ENCODE peak calls at places on chromosomes 13 and 19, in seven cellular contexts. One of them, this sample, is unnamed.

GRCh38 chr13:83499286-83499685 is 383.0 kb downstream of the SLITRK1 start:
- DNase-seq in IMR-90: peak; percentile 14
- DNase-seq in D721Med: no peak
- DNase-seq in breast epithelium: no peak
- DNase-seq in WTC11: no peak
- DNase-seq in ovary: no peak
- DNase-seq in HFF-Myc: no peak
- DNase-seq in this sample: no peak

GRCh38 chr13:24668955-24669354 is 11.3 kb upstream of the ATP12A start:
- DNase-seq in breast epithelium: no peak
- DNase-seq in IMR-90: no peak
- DNase-seq in HFF-Myc: no peak
- DNase-seq in WTC11: no peak
- DNase-seq in D721Med: no peak
- DNase-seq in ovary: no peak
- DNase-seq in this sample: peak; percentile 20

GRCh38 chr13:88000787-88001186 is 329.6 kb downstream of the SLITRK5 start:
- DNase-seq in ovary: no peak
- DNase-seq in D721Med: no peak
- DNase-seq in HFF-Myc: no peak
- DNase-seq in breast epithelium: no peak
- DNase-seq in IMR-90: no peak
- DNase-seq in WTC11: no peak
- DNase-seq in this sample: no peak

GRCh38 chr19:41476583-41476982 is 33.6 kb downstream of the ERICH4 start:
- DNase-seq in HFF-Myc: no peak
- DNase-seq in WTC11: no peak
- DNase-seq in ovary: no peak
- DNase-seq in D721Med: no peak
- DNase-seq in IMR-90: no peak
- DNase-seq in breast epithelium: no peak
- DNase-seq in this sample: no peak

GRCh38 chr13:50069255-50069654 is 54.0 kb downstream of the KCNRG start:
- DNase-seq in ovary: no peak
- DNase-seq in WTC11: no peak
- DNase-seq in HFF-Myc: no peak
- DNase-seq in IMR-90: peak; percentile 52
- DNase-seq in D721Med: no peak
- DNase-seq in breast epithelium: no peak
- DNase-seq in this sample: no peak

GRCh38 chr19:32889137-32889934 is 19.8 kb upstream of the SLC7A9 start:
- DNase-seq in ovary: no peak
- DNase-seq in D721Med: no peak
- DNase-seq in WTC11: no peak
- DNase-seq in breast epithelium: no peak
- DNase-seq in HFF-Myc: no peak
- DNase-seq in IMR-90: no peak
- DNase-seq in this sample: no peak

GRCh38 chr13:49026851-49027250 is 51.1 kb downstream of the FNDC3A start:
- DNase-seq in D721Med: no peak
- DNase-seq in WTC11: no peak
- DNase-seq in IMR-90: peak; percentile 48
- DNase-seq in HFF-Myc: no peak
- DNase-seq in ovary: no peak
- DNase-seq in breast epithelium: no peak
- DNase-seq in this sample: no peak

GRCh38 chr13:98955336-98955735 is 22.5 kb downstream of the DOCK9 start:
- DNase-seq in IMR-90: no peak
- DNase-seq in ovary: no peak
- DNase-seq in HFF-Myc: no peak
- DNase-seq in breast epithelium: no peak
- DNase-seq in WTC11: no peak
- DNase-seq in D721Med: no peak
- DNase-seq in this sample: no peak

GRCh38 chr19:38852231-38853044 is 2.7 kb upstream of the HNRNPL start:
- DNase-seq in D721Med: no peak
- DNase-seq in IMR-90: peak; percentile 79
- DNase-seq in ovary: peak; percentile 83
- DNase-seq in HFF-Myc: no peak
- DNase-seq in breast epithelium: peak; percentile 60
- DNase-seq in WTC11: peak; percentile 67
- DNase-seq in this sample: peak; percentile 83

GRCh38 chr13:52743569-52743968 is 3.9 kb upstream of the CNMD start:
- DNase-seq in IMR-90: no peak
- DNase-seq in HFF-Myc: no peak
- DNase-seq in D721Med: no peak
- DNase-seq in WTC11: no peak
- DNase-seq in breast epithelium: no peak
- DNase-seq in ovary: no peak
- DNase-seq in this sample: no peak

GRCh38 chr19:13082192-13083007 is 20.3 kb downstream of the LYL1 start:
- DNase-seq in HFF-Myc: no peak
- DNase-seq in IMR-90: peak; percentile 62
- DNase-seq in D721Med: peak; percentile 76
- DNase-seq in WTC11: peak; percentile 60
- DNase-seq in ovary: no peak
- DNase-seq in breast epithelium: no peak
- DNase-seq in this sample: peak; percentile 79
- TF ChIP-seq CTCF in HFF-Myc: peak; percentile 37
- TF ChIP-seq CTCF in IMR-90: peak; percentile 53
- TF ChIP-seq CTCF in D721Med: peak; percentile 4
- TF ChIP-seq CTCF in WTC11: no peak
- TF ChIP-seq CTCF in ovary: no peak
- TF ChIP-seq CTCF in breast epithelium: peak; percentile 10
- TF ChIP-seq CTCF in this sample: peak; percentile 20

GRCh38 chr13:102484329-102484728 is 82.5 kb upstream of the FGF14 start:
- DNase-seq in WTC11: no peak
- DNase-seq in HFF-Myc: no peak
- DNase-seq in ovary: no peak
- DNase-seq in breast epithelium: no peak
- DNase-seq in D721Med: no peak
- DNase-seq in IMR-90: peak; percentile 4
- DNase-seq in this sample: no peak
- TF ChIP-seq CTCF in WTC11: no peak
- TF ChIP-seq CTCF in HFF-Myc: no peak
- TF ChIP-seq CTCF in ovary: no peak
- TF ChIP-seq CTCF in breast epithelium: no peak
- TF ChIP-seq CTCF in D721Med: no peak
- TF ChIP-seq CTCF in IMR-90: no peak
- TF ChIP-seq CTCF in this sample: no peak

GRCh38 chr13:69935043-69935442 is 172.6 kb upstream of the ATXN8OS start:
- DNase-seq in IMR-90: no peak
- DNase-seq in WTC11: no peak
- DNase-seq in D721Med: no peak
- DNase-seq in ovary: no peak
- DNase-seq in HFF-Myc: no peak
- DNase-seq in breast epithelium: no peak
- DNase-seq in this sample: no peak
- TF ChIP-seq CTCF in IMR-90: no peak
- TF ChIP-seq CTCF in WTC11: peak; percentile 7
- TF ChIP-seq CTCF in D721Med: peak; percentile 54
- TF ChIP-seq CTCF in ovary: no peak
- TF ChIP-seq CTCF in HFF-Myc: no peak
- TF ChIP-seq CTCF in breast epithelium: no peak
- TF ChIP-seq CTCF in this sample: peak; percentile 39

DNA sequence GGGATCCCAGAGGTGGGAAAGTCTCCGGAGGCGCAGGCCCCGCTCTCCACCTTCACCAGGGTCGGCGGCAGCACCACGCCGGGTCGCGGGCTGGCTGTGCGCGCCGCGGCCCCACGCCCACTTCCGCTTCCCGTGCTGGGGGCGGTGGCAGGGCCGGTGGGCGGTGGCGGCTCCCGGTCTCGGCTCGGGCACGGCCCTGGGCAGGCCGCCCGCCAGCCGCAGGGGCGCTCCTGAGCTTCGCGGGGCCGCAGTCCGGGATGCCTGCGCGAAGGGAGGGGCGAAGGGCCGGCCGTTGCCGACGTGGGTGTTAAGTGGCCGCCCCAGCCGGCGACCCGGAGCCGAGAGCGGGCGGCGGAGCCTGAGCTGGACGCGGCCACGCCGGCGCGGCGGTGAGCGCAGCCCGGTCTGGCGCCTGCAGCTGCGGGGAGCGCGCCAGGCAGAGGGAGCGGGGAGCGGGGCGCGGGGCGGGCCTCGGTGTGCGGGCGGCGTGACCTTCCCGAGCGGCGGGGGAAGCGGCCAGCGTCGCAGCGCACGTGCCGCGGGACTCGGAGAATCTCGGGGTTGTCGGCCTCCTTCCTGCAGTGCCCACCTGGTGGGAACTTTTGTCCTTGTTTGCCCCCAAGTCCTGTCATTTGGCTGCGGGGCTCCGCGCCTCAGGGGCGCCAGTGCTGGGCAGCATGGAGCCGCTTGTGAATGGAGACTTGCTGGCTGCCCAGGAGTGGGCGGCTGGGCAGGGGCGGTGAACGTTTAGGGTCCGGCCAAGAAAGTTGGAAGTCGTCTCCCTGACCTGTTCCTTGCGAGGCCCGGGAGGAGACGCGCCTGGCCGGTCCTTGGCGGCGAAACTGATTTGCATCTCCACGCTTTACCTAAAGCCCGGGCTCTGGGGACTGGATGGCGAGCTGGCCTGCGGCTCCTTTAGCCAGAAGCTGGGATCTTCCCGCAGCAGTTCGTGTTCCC is at the start of gene SLC25A15:
- DNase-seq in WTC11: peak; percentile 69
- DNase-seq in HFF-Myc: no peak
- DNase-seq in ovary: peak; percentile 84
- DNase-seq in IMR-90: peak; percentile 72
- DNase-seq in D721Med: peak; percentile 63
- DNase-seq in breast epithelium: peak; percentile 44
- DNase-seq in this sample: peak; percentile 93
- TF ChIP-seq CTCF in WTC11: no peak
- TF ChIP-seq CTCF in HFF-Myc: no peak
- TF ChIP-seq CTCF in ovary: peak; percentile 22
- TF ChIP-seq CTCF in IMR-90: peak; percentile 43
- TF ChIP-seq CTCF in D721Med: peak; percentile 18
- TF ChIP-seq CTCF in breast epithelium: no peak
- TF ChIP-seq CTCF in this sample: peak; percentile 48

GRCh38 chr19:50974702-50975555 is 5.5 kb upstream of the KLK6 start:
- DNase-seq in HFF-Myc: no peak
- DNase-seq in D721Med: no peak
- DNase-seq in WTC11: no peak
- DNase-seq in breast epithelium: no peak
- DNase-seq in ovary: no peak
- DNase-seq in IMR-90: no peak
- DNase-seq in this sample: no peak
- TF ChIP-seq CTCF in HFF-Myc: no peak
- TF ChIP-seq CTCF in D721Med: no peak
- TF ChIP-seq CTCF in WTC11: no peak
- TF ChIP-seq CTCF in breast epithelium: no peak
- TF ChIP-seq CTCF in ovary: no peak
- TF ChIP-seq CTCF in IMR-90: no peak
- TF ChIP-seq CTCF in this sample: no peak

This sample was measured in right lobe of liver.